ENCODE peak calls at places on chromosomes 6 and 20, in ten cellular contexts. One of them, this sample, is unnamed. For H3K4me1, the result is how much of the 10 kb centered on the place peaks cover.

GRCh38 chr6:73747293-73747692 is 51.3 kb downstream of the CD109 start:
- DNase-seq in endothelial cell of umbilical vein: no peak
- DNase-seq in neuronal stem cell: no peak
- DNase-seq in A549: no peak
- DNase-seq in HCT116: no peak
- DNase-seq in GM12878: peak
- DNase-seq in H9: no peak
- DNase-seq in hepatocyte: no peak
- DNase-seq in mammary epithelial cell: no peak
- DNase-seq in neural progenitor cell: no peak
- DNase-seq in this sample: no peak

GRCh38 chr6:100382031-100382430 is 82.7 kb downstream of the SIM1 start:
- DNase-seq in endothelial cell of umbilical vein: peak
- DNase-seq in neuronal stem cell: no peak
- DNase-seq in A549: no peak
- DNase-seq in HCT116: no peak
- DNase-seq in GM12878: no peak
- DNase-seq in H9: no peak
- DNase-seq in hepatocyte: no peak
- DNase-seq in mammary epithelial cell: peak
- DNase-seq in neural progenitor cell: no peak
- DNase-seq in this sample: no peak

GRCh38 chr20:17501701-17502100 is 29.5 kb downstream of the BFSP1 start:
- DNase-seq in endothelial cell of umbilical vein: no peak
- DNase-seq in neuronal stem cell: no peak
- DNase-seq in A549: no peak
- DNase-seq in HCT116: no peak
- DNase-seq in GM12878: no peak
- DNase-seq in H9: peak
- DNase-seq in hepatocyte: no peak
- DNase-seq in mammary epithelial cell: no peak
- DNase-seq in neural progenitor cell: no peak
- DNase-seq in this sample: no peak

GRCh38 chr6:24997186-24997585 is 61.4 kb upstream of the RIPOR2 start:
- DNase-seq in endothelial cell of umbilical vein: no peak
- DNase-seq in neuronal stem cell: no peak
- DNase-seq in A549: no peak
- DNase-seq in HCT116: no peak
- DNase-seq in GM12878: no peak
- DNase-seq in H9: no peak
- DNase-seq in hepatocyte: no peak
- DNase-seq in mammary epithelial cell: no peak
- DNase-seq in neural progenitor cell: no peak
- DNase-seq in this sample: no peak

GRCh38 chr20:51758978-51759544 is 9.1 kb downstream of the ATP9A start:
- DNase-seq in endothelial cell of umbilical vein: no peak
- DNase-seq in neuronal stem cell: no peak
- DNase-seq in A549: no peak
- DNase-seq in HCT116: no peak
- DNase-seq in GM12878: no peak
- DNase-seq in H9: no peak
- DNase-seq in hepatocyte: no peak
- DNase-seq in mammary epithelial cell: no peak
- DNase-seq in neural progenitor cell: no peak
- DNase-seq in this sample: peak

GRCh38 chr6:52155791-52156576 is 30.2 kb upstream of the IL17A start:
- DNase-seq in endothelial cell of umbilical vein: peak
- DNase-seq in neuronal stem cell: no peak
- DNase-seq in A549: no peak
- DNase-seq in HCT116: no peak
- DNase-seq in GM12878: peak
- DNase-seq in H9: peak
- DNase-seq in hepatocyte: no peak
- DNase-seq in mammary epithelial cell: peak
- DNase-seq in neural progenitor cell: no peak
- DNase-seq in this sample: peak

GRCh38 chr20:11232249-11232648 is 558.5 kb upstream of the JAG1 start:
- DNase-seq in endothelial cell of umbilical vein: no peak
- DNase-seq in neuronal stem cell: no peak
- DNase-seq in A549: no peak
- DNase-seq in HCT116: no peak
- DNase-seq in GM12878: no peak
- DNase-seq in H9: no peak
- DNase-seq in hepatocyte: no peak
- DNase-seq in mammary epithelial cell: no peak
- DNase-seq in neural progenitor cell: no peak
- DNase-seq in this sample: no peak

GRCh38 chr6:165119231-165120020 is 190.0 kb downstream of the C6orf118 start:
- DNase-seq in endothelial cell of umbilical vein: no peak
- DNase-seq in neuronal stem cell: no peak
- DNase-seq in A549: no peak
- DNase-seq in HCT116: no peak
- DNase-seq in GM12878: no peak
- DNase-seq in H9: no peak
- DNase-seq in hepatocyte: no peak
- DNase-seq in mammary epithelial cell: no peak
- DNase-seq in neural progenitor cell: peak
- DNase-seq in this sample: no peak

GRCh38 chr20:33840759-33841438 is 29.8 kb downstream of the CHMP4B start:
- DNase-seq in endothelial cell of umbilical vein: no peak
- DNase-seq in neuronal stem cell: no peak
- DNase-seq in A549: no peak
- DNase-seq in HCT116: no peak
- DNase-seq in GM12878: no peak
- DNase-seq in H9: no peak
- DNase-seq in hepatocyte: no peak
- DNase-seq in mammary epithelial cell: no peak
- DNase-seq in neural progenitor cell: no peak
- DNase-seq in this sample: no peak

GRCh38 chr20:63533871-63534393 is 3.2 kb downstream of the PTK6 start:
- DNase-seq in endothelial cell of umbilical vein: no peak
- DNase-seq in neuronal stem cell: no peak
- DNase-seq in A549: no peak
- DNase-seq in HCT116: no peak
- DNase-seq in GM12878: no peak
- DNase-seq in H9: no peak
- DNase-seq in hepatocyte: no peak
- DNase-seq in mammary epithelial cell: peak
- DNase-seq in neural progenitor cell: no peak
- DNase-seq in this sample: no peak

GRCh38 chr20:63531686-63532448 is 5.3 kb downstream of the PTK6 start:
- DNase-seq in endothelial cell of umbilical vein: no peak
- DNase-seq in neuronal stem cell: no peak
- DNase-seq in A549: no peak
- DNase-seq in HCT116: no peak
- DNase-seq in GM12878: no peak
- DNase-seq in H9: no peak
- DNase-seq in hepatocyte: no peak
- DNase-seq in mammary epithelial cell: no peak
- DNase-seq in neural progenitor cell: peak
- DNase-seq in this sample: no peak

GRCh38 chr20:63532449-63532971 is 4.7 kb downstream of the PTK6 start:
- DNase-seq in endothelial cell of umbilical vein: no peak
- DNase-seq in neuronal stem cell: no peak
- DNase-seq in A549: no peak
- DNase-seq in HCT116: no peak
- DNase-seq in GM12878: no peak
- DNase-seq in H9: no peak
- DNase-seq in hepatocyte: no peak
- DNase-seq in mammary epithelial cell: no peak
- DNase-seq in neural progenitor cell: peak
- DNase-seq in this sample: no peak

GRCh38 chr20:63534427-63534830 is 2.7 kb downstream of the PTK6 start:
- DNase-seq in endothelial cell of umbilical vein: no peak
- DNase-seq in neuronal stem cell: no peak
- DNase-seq in A549: no peak
- DNase-seq in HCT116: no peak
- DNase-seq in GM12878: no peak
- DNase-seq in H9: no peak
- DNase-seq in hepatocyte: no peak
- DNase-seq in mammary epithelial cell: no peak
- DNase-seq in neural progenitor cell: no peak
- DNase-seq in this sample: no peak

GRCh38 chr20:63533388-63533787 is 3.8 kb downstream of the PTK6 start:
- DNase-seq in endothelial cell of umbilical vein: no peak
- DNase-seq in neuronal stem cell: no peak
- DNase-seq in A549: no peak
- DNase-seq in HCT116: no peak
- DNase-seq in GM12878: no peak
- DNase-seq in H9: no peak
- DNase-seq in hepatocyte: no peak
- DNase-seq in mammary epithelial cell: no peak
- DNase-seq in neural progenitor cell: no peak
- DNase-seq in this sample: no peak
- H3K4me1 ChIP-seq in endothelial cell of umbilical vein: under half
- H3K4me1 ChIP-seq in neuronal stem cell: under half
- H3K4me1 ChIP-seq in A549: under half
- H3K4me1 ChIP-seq in HCT116: under half
- H3K4me1 ChIP-seq in GM12878: under half
- H3K4me1 ChIP-seq in H9: under half
- H3K4me1 ChIP-seq in hepatocyte: under half
- H3K4me1 ChIP-seq in mammary epithelial cell: under half
- H3K4me1 ChIP-seq in neural progenitor cell: under half
- H3K4me1 ChIP-seq in this sample: under half

DNA sequence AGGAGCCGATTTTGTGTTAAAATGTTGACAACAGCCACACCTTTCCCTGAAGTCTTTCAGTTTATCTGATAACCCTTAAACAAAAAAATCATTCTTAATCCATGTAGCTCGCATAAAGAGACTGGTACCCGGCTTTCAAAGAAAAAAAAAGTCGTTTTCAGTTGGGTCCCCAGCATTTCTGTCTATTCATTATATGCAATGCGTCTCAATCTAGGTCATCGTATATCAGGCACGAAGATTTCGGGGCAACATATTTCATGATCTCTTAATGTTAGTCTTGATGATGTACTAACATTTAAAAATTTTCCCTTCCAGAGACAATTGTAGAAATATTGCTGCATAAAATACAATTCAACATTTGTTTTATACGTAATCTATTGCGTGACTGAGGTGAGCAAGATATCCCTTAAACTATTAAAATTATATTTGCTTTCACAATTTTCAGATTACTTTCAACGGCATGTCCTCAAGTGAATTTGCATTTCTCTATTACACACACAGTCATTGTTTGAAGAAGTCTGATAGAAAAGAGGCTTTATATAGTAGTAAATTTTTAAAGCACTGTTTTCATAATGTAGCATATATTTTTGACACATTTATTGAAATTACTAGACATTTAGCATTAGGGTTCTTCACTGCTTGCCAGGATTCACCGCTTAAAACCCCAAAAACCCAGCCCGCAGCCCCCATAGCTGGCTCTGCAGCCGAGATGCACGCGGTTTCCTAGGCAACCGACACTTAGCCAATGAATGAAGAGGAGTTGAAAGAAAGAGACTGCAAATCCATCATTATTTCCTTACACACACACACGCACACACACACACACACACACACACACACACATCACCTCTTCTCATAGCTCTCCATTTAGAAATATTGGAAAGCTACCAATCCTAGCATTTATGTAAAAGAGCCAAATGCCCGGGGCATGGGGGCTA is 3.1 kb upstream of the TUBB2B start:
- DNase-seq in endothelial cell of umbilical vein: peak
- DNase-seq in neuronal stem cell: peak
- DNase-seq in A549: no peak
- DNase-seq in HCT116: no peak
- DNase-seq in GM12878: no peak
- DNase-seq in H9: peak
- DNase-seq in hepatocyte: peak
- DNase-seq in mammary epithelial cell: no peak
- DNase-seq in neural progenitor cell: peak
- DNase-seq in this sample: peak
- H3K4me2 ChIP-seq in endothelial cell of umbilical vein: peak
- H3K4me2 ChIP-seq in neuronal stem cell: peak
- H3K4me2 ChIP-seq in A549: peak
- H3K4me2 ChIP-seq in HCT116: no peak
- H3K4me2 ChIP-seq in GM12878: peak
- H3K4me2 ChIP-seq in H9: peak
- H3K4me2 ChIP-seq in hepatocyte: peak
- H3K4me2 ChIP-seq in mammary epithelial cell: peak
- H3K4me2 ChIP-seq in neural progenitor cell: peak
- H3K4me2 ChIP-seq in this sample: peak

GRCh38 chr6:37101991-37102298 is 68.0 kb upstream of the PIM1 start:
- DNase-seq in endothelial cell of umbilical vein: no peak
- DNase-seq in neuronal stem cell: no peak
- DNase-seq in A549: no peak
- DNase-seq in HCT116: no peak
- DNase-seq in GM12878: no peak
- DNase-seq in H9: no peak
- DNase-seq in hepatocyte: no peak
- DNase-seq in mammary epithelial cell: no peak
- DNase-seq in neural progenitor cell: no peak
- DNase-seq in this sample: no peak
- H3K4me1 ChIP-seq in endothelial cell of umbilical vein: under half
- H3K4me1 ChIP-seq in neuronal stem cell: under half
- H3K4me1 ChIP-seq in A549: under half
- H3K4me1 ChIP-seq in HCT116: under half
- H3K4me1 ChIP-seq in GM12878: under half
- H3K4me1 ChIP-seq in H9: under half
- H3K4me1 ChIP-seq in hepatocyte: under half
- H3K4me1 ChIP-seq in mammary epithelial cell: under half
- H3K4me1 ChIP-seq in neural progenitor cell: under half
- H3K4me1 ChIP-seq in this sample: under half

GRCh38 chr6:12294851-12295536 is 4.8 kb downstream of the EDN1 start:
- DNase-seq in endothelial cell of umbilical vein: peak
- DNase-seq in neuronal stem cell: no peak
- DNase-seq in A549: no peak
- DNase-seq in HCT116: no peak
- DNase-seq in GM12878: no peak
- DNase-seq in H9: no peak
- DNase-seq in hepatocyte: no peak
- DNase-seq in mammary epithelial cell: no peak
- DNase-seq in neural progenitor cell: no peak
- DNase-seq in this sample: no peak

GRCh38 chr6:12296255-12296573 is 6.1 kb downstream of the EDN1 start:
- DNase-seq in endothelial cell of umbilical vein: peak
- DNase-seq in neuronal stem cell: no peak
- DNase-seq in A549: peak
- DNase-seq in HCT116: no peak
- DNase-seq in GM12878: no peak
- DNase-seq in H9: no peak
- DNase-seq in hepatocyte: peak
- DNase-seq in mammary epithelial cell: peak
- DNase-seq in neural progenitor cell: no peak
- DNase-seq in this sample: peak

GRCh38 chr6:12296604-12297003 is 6.4 kb downstream of the EDN1 start:
- DNase-seq in endothelial cell of umbilical vein: peak
- DNase-seq in neuronal stem cell: no peak
- DNase-seq in A549: no peak
- DNase-seq in HCT116: no peak
- DNase-seq in GM12878: no peak
- DNase-seq in H9: no peak
- DNase-seq in hepatocyte: no peak
- DNase-seq in mammary epithelial cell: no peak
- DNase-seq in neural progenitor cell: no peak
- DNase-seq in this sample: no peak

GRCh38 chr6:12293931-12294800 is 4.0 kb downstream of the EDN1 start:
- DNase-seq in endothelial cell of umbilical vein: peak
- DNase-seq in neuronal stem cell: no peak
- DNase-seq in A549: no peak
- DNase-seq in HCT116: no peak
- DNase-seq in GM12878: no peak
- DNase-seq in H9: no peak
- DNase-seq in hepatocyte: no peak
- DNase-seq in mammary epithelial cell: no peak
- DNase-seq in neural progenitor cell: no peak
- DNase-seq in this sample: no peak

GRCh38 chr6:12295558-12296254 is 5.5 kb downstream of the EDN1 start:
- DNase-seq in endothelial cell of umbilical vein: peak
- DNase-seq in neuronal stem cell: no peak
- DNase-seq in A549: no peak
- DNase-seq in HCT116: no peak
- DNase-seq in GM12878: no peak
- DNase-seq in H9: no peak
- DNase-seq in hepatocyte: no peak
- DNase-seq in mammary epithelial cell: no peak
- DNase-seq in neural progenitor cell: no peak
- DNase-seq in this sample: no peak
- H3K4me2 ChIP-seq in endothelial cell of umbilical vein: peak
- H3K4me2 ChIP-seq in neuronal stem cell: no peak
- H3K4me2 ChIP-seq in A549: peak
- H3K4me2 ChIP-seq in HCT116: peak
- H3K4me2 ChIP-seq in GM12878: no peak
- H3K4me2 ChIP-seq in H9: no peak
- H3K4me2 ChIP-seq in hepatocyte: no peak
- H3K4me2 ChIP-seq in mammary epithelial cell: no peak
- H3K4me2 ChIP-seq in neural progenitor cell: no peak
- H3K4me2 ChIP-seq in this sample: peak

This sample was measured in fibroblast of lung.